ENCODE peak calls at places on chromosomes 16 and 17, in nine cellular contexts. O, C, Q, H, D, P, Y, T and N are unnamed samples. For H3K36me3, the result is how much of the 10 kb centered on the place peaks cover.

GRCh38 chr16:49588729-49589384 is 215.3 kb downstream of the C16orf78 start:
- DNase-seq in P (no peak), H (peak), O (no peak), Q (no peak), Y (peak), D (peak), T (no peak), C (no peak), N (no peak)

GRCh38 chr17:55271223-55271571 is 6.4 kb downstream of the HLF start:
- DNase-seq in O (no peak), C (no peak), T (no peak), H (no peak), Q (no peak), Y (no peak), D (no peak), P (no peak), N (no peak)

GRCh38 chr17:58344047-58344790 is 7.8 kb downstream of the SUPT4H1 start:
- DNase-seq in Y (no peak), Q (no peak), D (no peak), O (no peak), P (peak), C (no peak), T (no peak), H (peak), N (peak)

GRCh38 chr17:80025796-80026195 is 9.9 kb downstream of the TBC1D16 start:
- DNase-seq in Q (no peak), D (no peak), T (no peak), H (no peak), Y (no peak), P (no peak), C (no peak), O (no peak), N (no peak)

GRCh38 chr17:2837147-2837561 is 40.9 kb downstream of the RAP1GAP2 start:
- DNase-seq in P (no peak), Y (no peak), C (no peak), Q (no peak), H (no peak), O (no peak), D (no peak), T (no peak), N (no peak)

GRCh38 chr17:77478899-77479298 is 338.1 kb downstream of the SEC14L1 start:
- DNase-seq in Y (no peak), P (no peak), O (no peak), Q (no peak), T (no peak), C (no peak), D (no peak), H (no peak), N (no peak)

GRCh38 chr16:84548508-84548907 is 44.0 kb upstream of the MEAK7 start:
- DNase-seq in O (no peak), P (no peak), H (no peak), T (no peak), Q (no peak), C (no peak), D (no peak), Y (no peak), N (no peak)

GRCh38 chr16:70478912-70479341 is 24.5 kb downstream of the FCSK start:
- DNase-seq in Q (no peak), D (no peak), P (no peak), H (no peak), C (no peak), T (no peak), Y (no peak), O (no peak), N (no peak)

GRCh38 chr16:50671644-50672260 is 9.4 kb downstream of the SNX20 start:
- DNase-seq in O (no peak), Q (no peak), P (no peak), C (peak), D (no peak), T (no peak), Y (no peak), H (no peak), N (no peak)

GRCh38 chr17:49987681-49988441 is 7.2 kb downstream of the DLX3 start:
- DNase-seq in D (peak), T (no peak), H (no peak), Y (peak), O (no peak), P (no peak), Q (no peak), C (no peak), N (no peak)

GRCh38 chr16:9790199-9790598 is 392.0 kb downstream of the GRIN2A start:
- DNase-seq in T (no peak), Y (no peak), O (no peak), Q (no peak), P (no peak), H (no peak), C (no peak), D (no peak), N (no peak)

GRCh38 chr17:82106697-82107305 is 8.8 kb upstream of the FASN start:
- DNase-seq in Q (no peak), T (no peak), P (no peak), C (no peak), D (no peak), H (peak), O (no peak), Y (no peak), N (no peak)

GRCh38 chr16:85386467-85387170 is 226.5 kb upstream of the GSE1 start:
- DNase-seq in H (no peak), T (no peak), Y (no peak), D (no peak), P (no peak), Q (peak), O (no peak), C (no peak), N (no peak)

GRCh38 chr16:2029350-2029749 is 2.6 kb downstream of the NHERF2 start:
- DNase-seq in D (no peak), Q (no peak), C (no peak), T (no peak), Y (no peak), P (no peak), O (no peak), H (no peak), N (no peak)

GRCh38 chr17:4167786-4168185 is 24.8 kb downstream of the CYB5D2 start:
- DNase-seq in O (no peak), Q (no peak), Y (no peak), D (no peak), T (no peak), H (no peak), P (no peak), C (no peak), N (no peak)

GRCh38 chr16:79286646-79287423 is 313.7 kb downstream of the MAF start:
- DNase-seq in Q (peak), H (peak), T (no peak), C (no peak), P (peak), O (no peak), Y (no peak), D (peak), N (peak)

GRCh38 chr17:75088902-75089417 is 1.2 kb downstream of the SLC16A5 start:
- DNase-seq in Y (no peak), D (no peak), C (no peak), T (no peak), H (peak), O (no peak), P (no peak), Q (no peak), N (peak)

GRCh38 chr16:57801098-57801855 is 1.0 kb downstream of the KIFC3 start:
- DNase-seq in Q (no peak), P (no peak), C (no peak), T (no peak), O (no peak), H (no peak), D (no peak), Y (no peak), N (no peak)

GRCh38 chr17:45964634-45965033 is 34.4 kb upstream of the STH start:
- DNase-seq in H (no peak), P (no peak), T (no peak), Y (no peak), C (no peak), D (no peak), Q (no peak), O (no peak), N (no peak)

GRCh38 chr16:53198933-53199332 is 144.1 kb downstream of the CHD9 start:
- DNase-seq in O (no peak), P (no peak), H (no peak), D (no peak), Y (no peak), Q (no peak), T (no peak), C (no peak), N (no peak)

GRCh38 chr17:68314916-68315535 is 23.7 kb downstream of the ARSG start:
- DNase-seq in H (peak), Y (no peak), P (no peak), Q (no peak), C (no peak), O (no peak), D (no peak), T (no peak), N (peak)

GRCh38 chr17:57420674-57421392 is 164.5 kb downstream of the MSI2 start:
- DNase-seq in H (peak), C (peak), Q (no peak), P (no peak), D (no peak), O (no peak), Y (no peak), T (no peak), N (peak)

GRCh38 chr17:59804910-59805381 is 87.8 kb downstream of the TUBD1 start:
- DNase-seq in Q (no peak), O (no peak), T (no peak), D (no peak), P (no peak), C (no peak), H (no peak), Y (no peak), N (no peak)

GRCh38 chr17:73551756-73552155 is 92.5 kb downstream of the SDK2 start:
- DNase-seq in C (no peak), P (no peak), Y (no peak), Q (no peak), O (no peak), H (no peak), D (no peak), T (no peak), N (no peak)

GRCh38 chr17:17228521-17229279 is 8.3 kb downstream of the FLCN start:
- DNase-seq in Q (no peak), C (no peak), P (no peak), T (no peak), O (no peak), H (no peak), D (no peak), Y (no peak), N (no peak)

GRCh38 chr17:17235212-17236174 is 1.5 kb downstream of the FLCN start:
- DNase-seq in P (no peak), O (no peak), Q (no peak), T (no peak), D (no peak), H (no peak), Y (no peak), C (no peak), N (no peak)

GRCh38 chr17:17232303-17232621 is 4.7 kb downstream of the FLCN start:
- DNase-seq in H (no peak), P (no peak), O (no peak), D (no peak), C (no peak), Y (no peak), T (no peak), Q (no peak), N (no peak)

GRCh38 chr17:17229416-17230098 is 7.4 kb downstream of the FLCN start:
- DNase-seq in D (no peak), O (no peak), T (no peak), C (no peak), P (no peak), Q (no peak), H (no peak), Y (no peak), N (no peak)

GRCh38 chr17:17231621-17232302 is 5.2 kb downstream of the FLCN start:
- DNase-seq in P (no peak), Y (no peak), D (no peak), O (no peak), C (no peak), Q (no peak), H (no peak), T (no peak), N (peak)
- H3K36me3 ChIP-seq in P (under half), Y (half or more), D (under half), O (half or more), C (half or more), Q (half or more), H (half or more), T (under half), N (under half)

GRCh38 chr16:29927523-29927905 is 1.5 kb upstream of the KCTD13 start:
- DNase-seq in Y (no peak), H (no peak), Q (no peak), D (no peak), T (no peak), O (no peak), C (no peak), P (no peak), N (no peak)

GRCh38 chr16:29925805-29926674 is at the start of gene KCTD13:
- DNase-seq in C (peak), T (peak), D (peak), Q (peak), O (peak), Y (peak), H (peak), P (peak), N (peak)

GRCh38 chr16:29922986-29923501 is 3.0 kb downstream of the KCTD13 start:
- DNase-seq in T (no peak), Q (no peak), H (no peak), Y (no peak), P (no peak), O (no peak), C (no peak), D (no peak), N (no peak)

GRCh38 chr16:29926675-29927522 is 873 bp upstream of the KCTD13 start:
- DNase-seq in Q (no peak), C (peak), Y (no peak), O (no peak), T (no peak), P (no peak), D (peak), H (no peak), N (peak)

GRCh38 chr16:29925173-29925804 is 737 bp downstream of the KCTD13 start:
- DNase-seq in Q (no peak), P (no peak), H (no peak), O (no peak), C (no peak), D (no peak), Y (no peak), T (no peak), N (no peak)
- H3K27ac ChIP-seq in Q (peak), P (peak), H (peak), O (peak), C (peak), D (no peak), Y (peak), T (no peak), N (peak)

GRCh38 chr17:38920374-38921291 is 4.8 kb upstream of the LASP1NB start:
- DNase-seq in H (peak), T (no peak), Y (no peak), D (no peak), P (no peak), C (no peak), O (no peak), Q (no peak), N (no peak)
- TF ChIP-seq EP300 in H (no peak), T (no peak), Y (no peak), D (no peak), P (no peak), C (no peak), O (no peak), Q (no peak), N (no peak)

DNA sequence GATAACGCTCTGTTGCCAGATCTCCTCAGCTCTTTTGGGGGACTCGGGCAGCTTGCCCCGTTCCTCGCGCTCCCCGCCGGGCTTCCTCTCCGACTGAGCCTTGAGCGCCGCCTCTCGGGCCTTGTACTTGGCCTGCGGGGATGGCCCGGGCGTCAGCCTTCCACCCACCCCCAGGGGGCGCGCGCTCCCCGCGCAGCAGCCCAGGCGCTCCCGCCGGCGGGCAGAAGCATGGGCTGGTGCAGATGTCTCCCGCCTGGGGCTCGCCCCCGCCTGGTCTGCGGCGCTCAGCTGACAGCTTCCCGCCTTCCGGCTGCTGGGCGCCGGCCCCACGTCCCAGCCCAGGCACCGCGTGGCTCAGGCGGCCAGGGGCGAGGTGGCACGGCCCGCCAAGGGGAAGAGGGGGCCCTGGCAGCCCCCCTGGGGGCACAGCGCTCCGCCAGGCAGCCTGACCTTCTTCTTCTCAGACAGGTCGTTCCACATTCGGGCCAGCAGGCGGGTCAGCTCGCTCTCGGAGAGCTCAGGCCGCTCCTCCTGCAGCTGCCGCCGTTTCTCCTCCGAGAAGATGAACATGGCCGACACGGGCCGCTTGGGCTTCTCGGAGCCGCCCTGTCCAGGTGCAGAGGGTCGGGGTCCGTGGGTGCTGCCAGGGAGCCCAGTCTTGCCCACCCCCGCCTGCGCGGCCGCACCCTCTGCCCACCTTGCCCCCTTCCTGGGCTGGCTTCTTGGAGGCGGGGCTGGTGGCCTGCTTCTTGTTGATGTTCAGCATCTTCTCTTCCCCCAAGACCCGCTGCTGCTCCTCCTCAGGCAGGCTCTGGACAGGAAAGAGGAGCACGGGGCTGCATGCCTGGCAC is 8.9 kb downstream of the UBTF start:
- DNase-seq in O (no peak), Y (peak), Q (peak), D (peak), P (no peak), H (peak), T (peak), C (peak), N (peak)
- H3K36me3 ChIP-seq in O (under half), Y (half or more), Q (half or more), D (under half), P (half or more), H (half or more), T (under half), C (half or more), N (under half)

GRCh38 chr17:32518856-32519768 is 32.3 kb downstream of the CDK5R1 start:
- DNase-seq in Y (peak), Q (no peak), D (peak), C (no peak), T (peak), O (no peak), P (no peak), H (peak), N (peak)
- H3K27ac ChIP-seq in Y (no peak), Q (peak), D (no peak), C (no peak), T (peak), O (no peak), P (peak), H (peak), N (no peak)

DNA sequence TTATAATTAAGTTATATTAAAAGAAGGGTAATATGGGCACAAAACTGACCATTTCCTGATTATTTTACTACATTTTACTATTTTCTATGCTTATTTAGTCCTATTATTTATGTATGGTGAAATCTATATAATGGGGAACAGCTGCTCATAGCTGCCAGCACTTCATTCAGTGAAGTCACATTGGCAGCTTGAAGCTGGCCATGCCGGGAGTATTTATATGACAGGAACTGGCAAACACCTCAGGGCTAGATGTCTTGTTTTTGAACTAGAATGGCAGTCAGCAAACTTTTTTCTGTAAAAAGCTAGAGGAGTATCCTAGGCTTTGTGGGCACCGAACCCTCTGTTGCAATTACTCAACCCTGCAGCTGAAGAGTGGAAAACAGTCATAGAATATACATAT is 104.1 kb downstream of the CDH13 start:
- DNase-seq in O (no peak), Y (no peak), C (no peak), D (no peak), H (no peak), T (no peak), P (no peak), Q (no peak), N (no peak)
- TF ChIP-seq EP300 in O (no peak), Y (no peak), C (no peak), D (no peak), H (no peak), T (no peak), P (no peak), Q (no peak), N (no peak)

DNA sequence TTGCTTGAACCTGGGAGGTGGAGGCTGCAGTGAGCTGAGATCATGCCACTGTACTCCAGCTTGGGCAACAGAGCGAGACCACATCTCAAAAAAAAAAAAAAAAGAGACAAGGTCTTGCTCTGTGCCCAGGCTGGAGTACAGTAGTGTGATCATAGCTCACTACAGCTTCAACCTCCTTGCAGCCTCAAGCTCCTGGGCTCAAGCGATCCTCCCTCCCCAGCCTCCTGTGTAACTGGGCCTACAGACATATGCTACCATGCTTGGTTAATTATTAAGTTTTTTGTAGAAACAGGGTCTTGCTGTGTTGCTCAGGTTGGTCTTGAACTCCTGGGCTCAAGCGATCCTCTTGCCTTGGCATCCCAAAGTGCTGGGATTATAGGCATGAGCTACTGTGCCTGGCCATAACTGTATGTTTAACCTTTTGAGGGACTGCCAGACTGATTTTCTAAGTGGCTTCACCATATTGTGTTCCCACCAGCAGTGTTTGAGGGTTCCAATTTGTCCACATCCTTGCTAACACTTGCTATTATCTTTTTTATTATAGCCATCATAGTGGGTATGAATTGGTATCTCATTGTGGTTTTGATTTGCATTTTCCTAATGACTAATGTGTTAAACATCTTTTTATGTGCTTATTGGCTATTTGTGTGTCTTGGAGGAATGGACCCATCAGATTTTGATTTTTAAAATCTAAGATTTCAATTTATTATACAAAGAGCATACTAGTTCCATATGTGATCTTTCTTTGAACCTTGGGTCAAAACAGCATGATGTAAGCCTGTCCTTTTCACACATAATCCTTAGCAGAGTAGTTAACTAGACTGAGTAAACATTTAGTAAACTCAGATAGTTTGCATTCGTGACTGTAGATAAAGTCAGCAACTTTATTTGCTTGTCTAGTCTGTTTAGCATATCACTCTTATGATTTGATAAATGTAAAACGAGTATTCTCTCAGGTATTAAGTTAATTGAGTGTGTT is 38.1 kb upstream of the KPNB1 start:
- DNase-seq in D (no peak), O (no peak), Q (no peak), H (no peak), T (no peak), C (no peak), P (no peak), Y (no peak), N (no peak)
- H3K36me3 ChIP-seq in D (under half), O (under half), Q (half or more), H (half or more), T (under half), C (half or more), P (under half), Y (half or more), N (under half)